ENCODE peak calls at places on chromosomes 6 and 20, in four cellular contexts. K is left ventricle myocardium inferior, F is PC-9, R is right cardiac atrium. H is an unnamed sample.

GRCh38 chr6:80382796-80383195 is 276.3 kb downstream of the BCKDHB start:
- DNase-seq in R (no peak), F (no peak), K (no peak), H (no peak)

GRCh38 chr6:49676671-49677281 is 36.6 kb downstream of the CRISP2 start:
- DNase-seq in R (no peak), F (peak; percentile 25), K (no peak), H (no peak)

GRCh38 chr6:13383280-13384163 is 55.2 kb upstream of the TBC1D7 start:
- DNase-seq in R (no peak), F (no peak), K (no peak), H (no peak)

GRCh38 chr6:107116328-107116892 is 1.1 kb upstream of the BEND3 start:
- DNase-seq in R (no peak), K (no peak), F (no peak), H (peak; percentile 42)

GRCh38 chr6:44201638-44202303 is 15.0 kb upstream of the MYMX start:
- DNase-seq in K (no peak), R (no peak), F (no peak), H (no peak)

GRCh38 chr6:95578106-95578410 is 723 bp downstream of the MANEA start:
- DNase-seq in F (no peak), K (no peak), R (no peak), H (no peak)

GRCh38 chr20:23415555-23415954 is 5.7 kb downstream of the NAPB start:
- DNase-seq in R (no peak), F (no peak), K (no peak), H (no peak)

GRCh38 chr20:33668087-33668790 is 1.5 kb downstream of the ACTL10 start:
- DNase-seq in K (peak; percentile 76), R (no peak), F (no peak), H (peak; percentile 98)

GRCh38 chr6:42158631-42159030 is 14.5 kb upstream of the GUCA1A start:
- DNase-seq in F (no peak), R (no peak), K (no peak), H (no peak)

GRCh38 chr20:47196091-47197081 is 160.1 kb downstream of the ZMYND8 start:
- DNase-seq in R (peak; percentile 88), K (peak; percentile 67), F (peak; percentile 82), H (peak; percentile 90)

GRCh38 chr6:127581576-127581975 is 4.6 kb downstream of the C6orf58 start:
- DNase-seq in R (no peak), K (no peak), F (no peak), H (no peak)

GRCh38 chr6:51167468-51167867 is 348.8 kb downstream of the TFAP2B start:
- DNase-seq in F (no peak), R (no peak), K (no peak), H (no peak)

GRCh38 chr6:2799936-2800527 is 34.8 kb downstream of the WRNIP1 start:
- DNase-seq in R (no peak), K (no peak), F (no peak), H (no peak)

GRCh38 chr20:48921883-48922867 is 664 bp downstream of the ARFGEF2 start:
- DNase-seq in R (peak; percentile 82), F (no peak), K (peak; percentile 53), H (peak; percentile 91)
- H3K27me3 ChIP-seq in R (no peaks in the 10 kb centered on the region), F (no peaks in the 10 kb centered on the region), K (no peaks in the 10 kb centered on the region), H (no peaks in the 10 kb centered on the region)

GRCh38 chr20:2801459-2801728 is 967 bp upstream of the CPXM1 start:
- DNase-seq in K (no peak), R (no peak), F (no peak), H (no peak)
- H3K27me3 ChIP-seq in K (peaks cover 100% of the 10 kb centered on the region), R (no peaks in the 10 kb centered on the region), F (peaks cover 28% of the 10 kb centered on the region), H (no peaks in the 10 kb centered on the region)

GRCh38 chr6:38982470-38982869 is 66.1 kb upstream of the GLP1R start:
- DNase-seq in R (no peak), F (no peak), K (no peak), H (no peak)
- H3K27me3 ChIP-seq in R (no peaks in the 10 kb centered on the region), F (peaks cover 67% of the 10 kb centered on the region), K (peaks cover 60% of the 10 kb centered on the region), H (no peaks in the 10 kb centered on the region)

GRCh38 chr6:10412948-10413849 is 1.7 kb downstream of the TFAP2A start:
- DNase-seq in R (peak; percentile 55), K (no peak), F (peak; percentile 90), H (peak; percentile 70)
- H3K27me3 ChIP-seq in R (peaks cover 2% of the 10 kb centered on the region), K (peaks cover 100% of the 10 kb centered on the region), F (no peaks in the 10 kb centered on the region), H (no peaks in the 10 kb centered on the region)

DNA sequence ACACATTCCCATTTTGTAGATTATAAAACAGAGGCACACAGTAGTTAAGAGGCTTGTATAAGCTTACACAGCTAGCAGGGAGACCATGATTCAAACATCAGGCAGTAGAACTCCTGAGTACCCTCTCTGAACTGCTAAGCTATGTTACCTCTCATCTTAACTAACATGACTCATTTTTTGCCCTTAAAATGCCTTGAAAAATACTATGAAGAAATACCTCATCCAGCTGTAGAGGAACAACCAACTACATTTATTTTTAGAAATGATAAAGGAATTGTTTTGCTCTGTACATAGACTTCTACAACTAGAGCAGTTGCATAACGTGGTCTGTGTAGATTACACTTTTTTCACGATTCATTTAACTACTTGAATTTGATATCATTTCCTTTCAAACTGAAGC is 102.1 kb downstream of the FLRT3 start:
- DNase-seq in R (no peak), K (no peak), F (no peak), H (no peak)
- H3K27me3 ChIP-seq in R (no peaks in the 10 kb centered on the region), K (no peaks in the 10 kb centered on the region), F (no peaks in the 10 kb centered on the region), H (no peaks in the 10 kb centered on the region)

H was measured in Caco-2.